ENCODE peak calls at places on chromosome 17, in eight cellular contexts. A is T-helper 2 cell; U is neural crest cell; Q is left lung; N is left ventricle myocardium superior; B is HCT116; T is progenitor cell of endocrine pancreas; V is activated naive CD4-positive, alpha-beta T cell. P is an unnamed sample.

GRCh38 chr17:29084476-29085148 is 41.7 kb downstream of the PIPOX start:
- DNase-seq in A (no peak), U (no peak), Q (no peak), N (no peak), B (no peak), T (no peak), V (no peak), P (no peak)

GRCh38 chr17:21296097-21297025 is 11.8 kb downstream of the MAP2K3 start:
- DNase-seq in A (no peak), U (no peak), Q (peak), N (peak), B (no peak), T (no peak), V (no peak), P (no peak)

GRCh38 chr17:63437287-63438091 is 8.6 kb downstream of the CYB561 start:
- DNase-seq in A (no peak), U (no peak), Q (peak), N (peak), B (no peak), T (no peak), V (no peak), P (no peak)

GRCh38 chr17:79777844-79778503 is at the start of gene CBX2:
- DNase-seq in A (peak), U (peak), Q (peak), N (peak), B (peak), T (peak), V (peak), P (peak)

GRCh38 chr17:38436386-38436785 is 8.1 kb downstream of the ARHGAP23 start:
- DNase-seq in A (no peak), U (no peak), Q (no peak), N (no peak), B (no peak), T (no peak), V (no peak), P (no peak)

GRCh38 chr17:19553036-19553435 is 19.4 kb downstream of the SLC47A1 start:
- DNase-seq in A (no peak), U (no peak), Q (no peak), N (no peak), B (no peak), T (no peak), V (no peak), P (no peak)

GRCh38 chr17:27895940-27896535 is 2.9 kb upstream of the LYRM9 start:
- DNase-seq in A (no peak), U (no peak), Q (no peak), N (no peak), B (no peak), T (no peak), V (no peak), P (no peak)

GRCh38 chr17:75683467-75684041 is 16.4 kb downstream of the SAP30BP start:
- DNase-seq in A (no peak), U (no peak), Q (no peak), N (no peak), B (peak), T (no peak), V (no peak), P (no peak)

GRCh38 chr17:78746263-78746948 is 35.7 kb downstream of the CYTH1 start:
- DNase-seq in A (no peak), U (no peak), Q (no peak), N (no peak), B (no peak), T (no peak), V (no peak), P (no peak)

GRCh38 chr17:45867702-45868101 is 23.0 kb downstream of the SPPL2C start:
- DNase-seq in A (no peak), U (no peak), Q (no peak), N (no peak), B (peak), T (no peak), V (no peak), P (no peak)

GRCh38 chr17:30476726-30477082 is 504 bp upstream of the GOSR1 start:
- DNase-seq in A (no peak), U (no peak), Q (no peak), N (no peak), B (no peak), T (no peak), V (no peak), P (no peak)

GRCh38 chr17:78925662-78926555 is 722 bp upstream of the TIMP2 start:
- DNase-seq in A (no peak), U (no peak), Q (peak), N (peak), B (no peak), T (no peak), V (no peak), P (no peak)

GRCh38 chr17:18257747-18258355 is 687 bp downstream of the FLII start:
- DNase-seq in A (no peak), U (no peak), Q (peak), N (peak), B (no peak), T (peak), V (peak), P (no peak)